ENCODE peak calls at places on chromosomes 4 and X, in five cellular contexts. S, I, Q, H and D are unnamed samples.

GRCh38 chr4:86857341-86858052 is 8.3 kb upstream of the SLC10A6 start:
- DNase-seq in H (no peak), S (no peak), Q (no peak), I (no peak), D (no peak)

GRCh38 chr4:4499438-4500123 is 42.3 kb downstream of the STX18 start:
- DNase-seq in H (no peak), I (no peak), S (no peak), Q (no peak), D (no peak)

GRCh38 chrX:134294548-134294947 is 57.6 kb downstream of the CCDC160 start:
- DNase-seq in H (no peak), S (no peak), I (no peak), Q (no peak), D (no peak)

GRCh38 chrX:45771114-45771513 is 570.4 kb upstream of the DIPK2B start:
- DNase-seq in Q (no peak), H (no peak), I (no peak), S (peak; percentile 5), D (no peak)

GRCh38 chr4:75895744-75896314 is 6.4 kb downstream of the PPEF2 start:
- DNase-seq in Q (no peak), S (no peak), H (no peak), I (no peak), D (no peak)

GRCh38 chrX:31580726-31581125 is 508.9 kb upstream of the FTHL17 start:
- DNase-seq in S (no peak), I (no peak), Q (no peak), H (no peak), D (no peak)

GRCh38 chr4:80173387-80173786 is 23.9 kb upstream of the PRDM8 start:
- DNase-seq in Q (peak; percentile 72), H (no peak), I (peak; percentile 50), S (no peak), D (no peak)

GRCh38 chr4:113976937-113977855 is 2.3 kb downstream of the ARSJ start:
- DNase-seq in H (no peak), Q (no peak), S (no peak), I (no peak), D (no peak)

GRCh38 chrX:19064175-19064574 is 58.1 kb downstream of the ADGRG2 start:
- DNase-seq in H (no peak), Q (no peak), S (no peak), I (no peak), D (no peak)

GRCh38 chr4:110059556-110060191 is 138.7 kb downstream of the ELOVL6 start:
- DNase-seq in S (no peak), H (no peak), I (no peak), Q (no peak), D (no peak)

GRCh38 chr4:23943478-23943877 is 53.6 kb upstream of the PPARGC1A start:
- DNase-seq in H (no peak), S (no peak), Q (no peak), I (no peak), D (no peak)

GRCh38 chr4:46323891-46324290 is 66.0 kb downstream of the GABRA2 start:
- DNase-seq in S (no peak), H (no peak), Q (no peak), I (no peak), D (no peak)

GRCh38 chr4:15776871-15777648 is 1.1 kb upstream of the CD38 start:
- DNase-seq in S (peak; percentile 29), H (no peak), Q (no peak), I (no peak), D (no peak)

GRCh38 chr4:76799718-76800117 is 98.2 kb downstream of the SOWAHB start:
- DNase-seq in H (no peak), S (no peak), I (no peak), Q (no peak), D (no peak)

GRCh38 chrX:139889760-139890159 is 43.1 kb downstream of the ATP11C start:
- DNase-seq in S (no peak), I (no peak), Q (no peak), H (no peak), D (no peak)

GRCh38 chr4:1310796-1311715 is 21.4 kb downstream of the MAEA start:
- DNase-seq in Q (no peak), I (no peak), H (no peak), S (no peak), D (no peak)

GRCh38 chr4:138225477-138225876 is 16.7 kb downstream of the SLC7A11 start:
- DNase-seq in Q (no peak), H (no peak), I (no peak), S (no peak), D (no peak)

GRCh38 chrX:150926304-150926703 is 27.8 kb upstream of the CD99L2 start:
- DNase-seq in S (no peak), I (no peak), Q (no peak), H (no peak), D (no peak)

GRCh38 chr4:92825186-92825715 is 521.5 kb downstream of the GRID2 start:
- DNase-seq in Q (no peak), I (no peak), H (no peak), S (no peak), D (no peak)

GRCh38 chr4:101022151-101023024 is 324.9 kb downstream of the PPP3CA start:
- DNase-seq in Q (no peak), I (no peak), S (no peak), H (no peak), D (no peak)

GRCh38 chr4:121698119-121698732 is 1.4 kb upstream of the ANXA5 start:
- DNase-seq in I (no peak), S (no peak), H (no peak), Q (no peak), D (no peak)

GRCh38 chr4:184251680-184252000 is 34.0 kb upstream of the ENPP6 start:
- DNase-seq in S (no peak), H (no peak), Q (no peak), I (no peak), D (no peak)
- H3K27ac ChIP-seq in S (no peak overlapping the region), H (no peak overlapping the region), Q (no peak overlapping the region), I (no peak overlapping the region), D (no peak overlapping the region)

DNA sequence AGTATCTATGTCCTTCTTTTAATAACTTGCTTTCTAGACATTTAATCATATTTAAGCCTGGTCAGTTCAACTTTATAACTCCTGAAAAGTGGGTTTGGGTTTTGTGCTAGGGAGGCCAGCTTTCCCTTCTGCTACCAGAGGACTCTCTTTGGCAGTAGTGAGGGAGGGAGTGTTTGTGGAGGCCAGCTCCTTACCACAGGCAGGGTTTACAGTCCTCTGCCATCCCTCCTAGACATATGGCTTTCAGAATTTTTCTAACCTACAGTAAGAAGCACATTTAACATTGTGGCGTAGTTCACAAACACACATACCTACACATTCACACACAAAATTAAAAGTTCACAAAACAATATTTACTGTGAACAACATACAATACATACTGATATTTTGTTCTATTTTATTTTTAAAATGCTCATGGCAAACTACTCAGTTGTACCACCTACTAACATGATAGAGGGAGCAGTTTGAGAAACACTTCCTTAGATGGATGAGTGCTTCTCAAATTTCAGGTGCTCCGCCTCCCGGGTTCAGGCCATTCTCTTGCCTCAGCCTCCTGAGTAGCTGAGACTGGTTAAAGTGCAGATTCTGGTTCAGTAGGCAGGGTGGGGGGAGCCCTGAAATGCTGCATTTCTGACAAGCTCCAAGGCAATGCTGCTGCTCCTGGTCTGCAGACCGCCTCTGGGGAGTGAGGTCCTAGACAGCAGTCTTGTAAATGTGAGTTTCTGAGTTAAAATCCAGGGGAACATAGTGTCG is 86.7 kb downstream of the PTTG2 start:
- DNase-seq in H (no peak), I (no peak), Q (no peak), S (no peak), D (no peak)
- H3K27ac ChIP-seq in H (no peak overlapping the region), I (no peak overlapping the region), Q (no peak overlapping the region), S (no peak overlapping the region), D (no peak overlapping the region)

GRCh38 chr4:6714954-6715353 is 1.0 kb upstream of the BLOC1S4 start:
- DNase-seq in Q (no peak), S (no peak), I (no peak), H (no peak), D (no peak)

GRCh38 chr4:6718932-6719610 is 3.1 kb downstream of the BLOC1S4 start:
- DNase-seq in I (no peak), H (no peak), Q (no peak), S (no peak), D (no peak)

GRCh38 chr4:6715704-6716017 is 313 bp upstream of the BLOC1S4 start:
- DNase-seq in I (no peak), H (no peak), S (no peak), Q (no peak), D (no peak)

GRCh38 chr4:6716958-6717655 is 1.1 kb downstream of the BLOC1S4 start:
- DNase-seq in I (no peak), Q (no peak), S (no peak), H (no peak), D (no peak)

DNA sequence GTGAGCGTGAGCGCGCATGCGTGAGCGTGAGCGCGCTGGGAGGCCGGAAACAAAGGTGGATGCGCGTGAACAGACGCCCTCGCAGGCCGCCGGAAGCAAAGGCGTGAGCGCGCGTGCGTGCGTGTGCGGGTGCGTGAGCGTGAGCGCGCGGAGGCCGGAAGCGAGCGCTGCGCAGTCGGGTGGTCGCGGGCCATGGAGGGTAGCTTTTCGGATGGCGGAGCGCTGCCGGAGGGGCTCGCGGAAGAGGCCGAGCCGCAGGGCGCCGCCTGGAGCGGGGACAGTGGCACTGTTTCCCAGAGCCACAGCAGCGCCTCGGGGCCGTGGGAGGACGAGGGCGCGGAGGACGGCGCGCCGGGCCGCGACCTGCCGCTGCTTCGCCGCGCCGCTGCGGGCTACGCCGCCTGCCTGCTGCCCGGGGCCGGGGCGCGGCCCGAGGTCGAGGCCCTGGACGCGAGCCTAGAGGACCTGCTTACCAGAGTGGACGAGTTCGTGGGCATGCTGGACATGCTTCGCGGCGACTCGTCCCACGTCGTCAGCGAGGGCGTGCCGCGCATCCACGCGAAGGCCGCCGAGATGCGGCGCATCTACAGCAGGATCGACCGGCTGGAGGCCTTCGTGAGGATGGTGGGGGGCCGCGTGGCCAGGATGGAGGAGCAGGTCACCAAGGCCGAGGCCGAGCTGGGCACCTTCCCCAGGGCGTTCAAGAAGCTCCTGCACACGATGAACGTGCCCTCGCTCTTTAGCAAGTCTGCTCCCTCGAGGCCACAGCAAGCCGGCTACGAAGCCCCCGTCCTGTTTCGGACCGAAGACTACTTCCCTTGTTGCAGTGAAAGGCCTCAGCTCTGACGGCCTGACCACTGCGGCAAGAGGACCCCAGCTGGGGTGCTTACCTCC is at the start of gene BLOC1S4:
- DNase-seq in Q (peak; percentile 94), S (peak; percentile 87), H (peak; percentile 86), I (peak; percentile 84), D (peak; percentile 85)
- H3K27ac ChIP-seq in Q (peak within 1 kb of the TSS; percentile 80), S (peak within 1 kb of the TSS; percentile 97), H (peak within 1 kb of the TSS; percentile 68), I (peak within 1 kb of the TSS; percentile 85), D (peak within 1 kb of the TSS; percentile 88)

DNA sequence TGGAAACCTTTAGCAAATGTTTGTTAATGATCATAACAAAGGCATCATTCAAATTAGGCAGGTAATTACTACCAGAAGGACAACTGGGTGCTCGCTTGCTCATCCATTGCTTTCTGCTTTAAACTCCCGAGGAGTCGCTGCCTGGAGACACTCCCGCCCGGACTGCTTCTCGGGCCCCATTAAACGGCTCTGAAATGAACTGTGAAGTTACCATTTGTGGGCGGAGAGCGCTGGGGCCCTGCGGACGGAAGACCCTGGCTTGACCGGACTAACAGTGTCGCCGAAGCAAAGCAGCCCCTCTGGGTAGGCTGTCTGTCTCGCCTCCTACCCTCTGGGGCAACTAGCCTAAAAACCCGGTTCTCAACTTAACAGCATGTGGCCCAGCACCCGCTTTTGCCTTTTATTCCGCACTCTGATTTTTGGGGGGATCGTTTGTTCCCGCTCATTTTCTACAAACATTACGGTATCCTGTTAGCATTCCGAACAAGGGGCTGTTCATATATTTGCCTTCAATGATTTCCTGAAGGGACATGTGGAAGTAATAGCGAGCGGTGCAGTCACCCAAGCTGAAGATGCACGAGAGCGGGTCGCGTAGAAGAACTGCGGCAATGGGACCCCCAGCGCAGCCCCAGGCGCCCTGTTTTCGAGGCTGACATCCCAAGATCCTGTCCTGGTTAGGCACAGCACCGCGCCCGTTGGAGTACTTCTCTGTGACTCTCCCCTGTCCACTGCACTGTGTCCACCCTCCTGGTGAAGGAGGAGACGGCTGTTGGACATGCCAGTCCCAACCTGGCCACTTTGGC is 1.6 kb upstream of the PDGFRA start:
- DNase-seq in Q (no peak), H (peak; percentile 64), I (no peak), S (no peak), D (no peak)
- H3K27ac ChIP-seq in Q (no peak overlapping the region), H (no peak overlapping the region), I (no peak overlapping the region), S (peak overlapping the region; percentile 85), D (no peak overlapping the region)

GRCh38 chr4:44422912-44423311 is 25.7 kb downstream of the KCTD8 start:
- DNase-seq in Q (no peak), I (no peak), S (no peak), H (no peak), D (no peak)
- H3K27ac ChIP-seq in Q (no peak overlapping the region), I (no peak overlapping the region), S (no peak overlapping the region), H (no peak overlapping the region), D (no peak overlapping the region)